ENCODE peak calls at places on chromosomes 13 and 19, in eight cellular contexts. One of them, this sample, is unnamed. For H3K27me3, the result is how much of the 10 kb centered on the place peaks cover.

GRCh38 chr19:33334271-33334670 is 31.9 kb upstream of the CEBPA start:
- DNase-seq in PC-3: no peak
- DNase-seq in stomach: no peak
- DNase-seq in pancreas: no peak
- DNase-seq in neural progenitor cell: no peak
- DNase-seq in AG04450: no peak
- DNase-seq in left ventricle myocardium inferior: no peak
- DNase-seq in BJ: no peak
- DNase-seq in this sample: no peak

GRCh38 chr19:50509366-50509765 is 1.6 kb downstream of the JOSD2 start:
- DNase-seq in PC-3: no peak
- DNase-seq in stomach: no peak
- DNase-seq in pancreas: no peak
- DNase-seq in neural progenitor cell: no peak
- DNase-seq in AG04450: no peak
- DNase-seq in left ventricle myocardium inferior: no peak
- DNase-seq in BJ: no peak
- DNase-seq in this sample: no peak

GRCh38 chr19:52535831-52536800 is 8.6 kb downstream of the ZNF808 start:
- DNase-seq in PC-3: no peak
- DNase-seq in stomach: peak
- DNase-seq in pancreas: peak
- DNase-seq in neural progenitor cell: peak
- DNase-seq in AG04450: peak
- DNase-seq in left ventricle myocardium inferior: peak
- DNase-seq in BJ: peak
- DNase-seq in this sample: no peak

GRCh38 chr19:5112175-5112574 is 143.3 kb downstream of the KDM4B start:
- DNase-seq in PC-3: no peak
- DNase-seq in stomach: no peak
- DNase-seq in pancreas: no peak
- DNase-seq in neural progenitor cell: no peak
- DNase-seq in AG04450: no peak
- DNase-seq in left ventricle myocardium inferior: no peak
- DNase-seq in BJ: no peak
- DNase-seq in this sample: no peak

GRCh38 chr19:4014541-4015491 is 7.3 kb downstream of the PIAS4 start:
- DNase-seq in PC-3: no peak
- DNase-seq in stomach: peak
- DNase-seq in pancreas: peak
- DNase-seq in neural progenitor cell: peak
- DNase-seq in AG04450: no peak
- DNase-seq in left ventricle myocardium inferior: peak
- DNase-seq in BJ: no peak
- DNase-seq in this sample: no peak

GRCh38 chr19:49363265-49364082 is at the start of gene DKKL1:
- DNase-seq in PC-3: peak
- DNase-seq in stomach: peak
- DNase-seq in pancreas: peak
- DNase-seq in neural progenitor cell: peak
- DNase-seq in AG04450: peak
- DNase-seq in left ventricle myocardium inferior: peak
- DNase-seq in BJ: peak
- DNase-seq in this sample: peak

GRCh38 chr19:10690351-10690781 is 10.9 kb upstream of the QTRT1 start:
- DNase-seq in PC-3: no peak
- DNase-seq in stomach: peak
- DNase-seq in pancreas: no peak
- DNase-seq in neural progenitor cell: no peak
- DNase-seq in AG04450: no peak
- DNase-seq in left ventricle myocardium inferior: no peak
- DNase-seq in BJ: no peak
- DNase-seq in this sample: no peak

GRCh38 chr13:70043685-70044084 is 63.9 kb upstream of the ATXN8OS start:
- DNase-seq in PC-3: peak
- DNase-seq in stomach: no peak
- DNase-seq in pancreas: no peak
- DNase-seq in neural progenitor cell: no peak
- DNase-seq in AG04450: no peak
- DNase-seq in left ventricle myocardium inferior: no peak
- DNase-seq in BJ: no peak
- DNase-seq in this sample: peak

GRCh38 chr13:84126671-84127171 is 244.4 kb upstream of the SLITRK1 start:
- DNase-seq in PC-3: no peak
- DNase-seq in stomach: no peak
- DNase-seq in pancreas: no peak
- DNase-seq in neural progenitor cell: no peak
- DNase-seq in AG04450: no peak
- DNase-seq in left ventricle myocardium inferior: no peak
- DNase-seq in BJ: no peak
- DNase-seq in this sample: no peak

GRCh38 chr19:719636-720377 is 11.1 kb downstream of the PALM start:
- DNase-seq in PC-3: no peak
- DNase-seq in stomach: no peak
- DNase-seq in pancreas: no peak
- DNase-seq in neural progenitor cell: no peak
- DNase-seq in AG04450: no peak
- DNase-seq in left ventricle myocardium inferior: no peak
- DNase-seq in BJ: no peak
- DNase-seq in this sample: no peak

GRCh38 chr19:54325194-54325621 is 12.2 kb upstream of the LILRA5 start:
- DNase-seq in PC-3: peak
- DNase-seq in stomach: no peak
- DNase-seq in pancreas: no peak
- DNase-seq in neural progenitor cell: peak
- DNase-seq in AG04450: no peak
- DNase-seq in left ventricle myocardium inferior: no peak
- DNase-seq in BJ: no peak
- DNase-seq in this sample: no peak

GRCh38 chr19:40465025-40465780 is at the start of gene BLVRB:
- DNase-seq in PC-3: peak
- DNase-seq in stomach: no peak
- DNase-seq in pancreas: no peak
- DNase-seq in neural progenitor cell: no peak
- DNase-seq in AG04450: no peak
- DNase-seq in left ventricle myocardium inferior: no peak
- DNase-seq in BJ: no peak
- DNase-seq in this sample: no peak

GRCh38 chr19:40464059-40465024 is 1.2 kb downstream of the BLVRB start:
- DNase-seq in PC-3: peak
- DNase-seq in stomach: peak
- DNase-seq in pancreas: peak
- DNase-seq in neural progenitor cell: peak
- DNase-seq in AG04450: peak
- DNase-seq in left ventricle myocardium inferior: peak
- DNase-seq in BJ: no peak
- DNase-seq in this sample: peak

GRCh38 chr19:40458597-40458974 is 7.0 kb downstream of the BLVRB start:
- DNase-seq in PC-3: no peak
- DNase-seq in stomach: no peak
- DNase-seq in pancreas: no peak
- DNase-seq in neural progenitor cell: no peak
- DNase-seq in AG04450: no peak
- DNase-seq in left ventricle myocardium inferior: no peak
- DNase-seq in BJ: no peak
- DNase-seq in this sample: no peak

GRCh38 chr19:40460185-40460584 is 5.4 kb downstream of the BLVRB start:
- DNase-seq in PC-3: no peak
- DNase-seq in stomach: no peak
- DNase-seq in pancreas: no peak
- DNase-seq in neural progenitor cell: no peak
- DNase-seq in AG04450: no peak
- DNase-seq in left ventricle myocardium inferior: no peak
- DNase-seq in BJ: no peak
- DNase-seq in this sample: no peak

GRCh38 chr19:40461669-40462221 is 3.8 kb downstream of the BLVRB start:
- DNase-seq in PC-3: no peak
- DNase-seq in stomach: no peak
- DNase-seq in pancreas: no peak
- DNase-seq in neural progenitor cell: no peak
- DNase-seq in AG04450: no peak
- DNase-seq in left ventricle myocardium inferior: peak
- DNase-seq in BJ: no peak
- DNase-seq in this sample: no peak
- TF ChIP-seq CTCF in PC-3: no peak
- TF ChIP-seq CTCF in stomach: no peak
- TF ChIP-seq CTCF in pancreas: no peak
- TF ChIP-seq CTCF in neural progenitor cell: no peak
- TF ChIP-seq CTCF in AG04450: no peak
- TF ChIP-seq CTCF in left ventricle myocardium inferior: no peak
- TF ChIP-seq CTCF in BJ: no peak
- TF ChIP-seq CTCF in this sample: no peak

GRCh38 chr19:47448360-47448727 is 23.3 kb downstream of the SLC8A2 start:
- DNase-seq in PC-3: no peak
- DNase-seq in stomach: no peak
- DNase-seq in pancreas: no peak
- DNase-seq in neural progenitor cell: no peak
- DNase-seq in AG04450: no peak
- DNase-seq in left ventricle myocardium inferior: no peak
- DNase-seq in BJ: no peak
- DNase-seq in this sample: no peak

GRCh38 chr19:47445527-47445926 is 26.2 kb downstream of the SLC8A2 start:
- DNase-seq in PC-3: no peak
- DNase-seq in stomach: no peak
- DNase-seq in pancreas: no peak
- DNase-seq in neural progenitor cell: no peak
- DNase-seq in AG04450: no peak
- DNase-seq in left ventricle myocardium inferior: no peak
- DNase-seq in BJ: no peak
- DNase-seq in this sample: no peak

GRCh38 chr19:47446534-47447469 is 24.9 kb downstream of the SLC8A2 start:
- DNase-seq in PC-3: peak
- DNase-seq in stomach: peak
- DNase-seq in pancreas: no peak
- DNase-seq in neural progenitor cell: peak
- DNase-seq in AG04450: no peak
- DNase-seq in left ventricle myocardium inferior: no peak
- DNase-seq in BJ: no peak
- DNase-seq in this sample: no peak

GRCh38 chr19:47445937-47446402 is 25.7 kb downstream of the SLC8A2 start:
- DNase-seq in PC-3: peak
- DNase-seq in stomach: peak
- DNase-seq in pancreas: peak
- DNase-seq in neural progenitor cell: peak
- DNase-seq in AG04450: no peak
- DNase-seq in left ventricle myocardium inferior: no peak
- DNase-seq in BJ: no peak
- DNase-seq in this sample: no peak

GRCh38 chr19:47447470-47448359 is 24.0 kb downstream of the SLC8A2 start:
- DNase-seq in PC-3: peak
- DNase-seq in stomach: peak
- DNase-seq in pancreas: peak
- DNase-seq in neural progenitor cell: peak
- DNase-seq in AG04450: no peak
- DNase-seq in left ventricle myocardium inferior: peak
- DNase-seq in BJ: no peak
- DNase-seq in this sample: no peak
- H3K27me3 ChIP-seq in PC-3: under half
- H3K27me3 ChIP-seq in stomach: half or more
- H3K27me3 ChIP-seq in pancreas: under half
- H3K27me3 ChIP-seq in neural progenitor cell: half or more
- H3K27me3 ChIP-seq in AG04450: half or more
- H3K27me3 ChIP-seq in left ventricle myocardium inferior: half or more
- H3K27me3 ChIP-seq in BJ: under half
- H3K27me3 ChIP-seq in this sample: half or more

GRCh38 chr13:29923554-29924481 is 73.4 kb upstream of the UBL3 start:
- DNase-seq in PC-3: peak
- DNase-seq in stomach: peak
- DNase-seq in pancreas: peak
- DNase-seq in neural progenitor cell: peak
- DNase-seq in AG04450: peak
- DNase-seq in left ventricle myocardium inferior: peak
- DNase-seq in BJ: peak
- DNase-seq in this sample: peak

GRCh38 chr13:29925457-29925856 is 75.0 kb upstream of the UBL3 start:
- DNase-seq in PC-3: peak
- DNase-seq in stomach: peak
- DNase-seq in pancreas: peak
- DNase-seq in neural progenitor cell: no peak
- DNase-seq in AG04450: no peak
- DNase-seq in left ventricle myocardium inferior: peak
- DNase-seq in BJ: no peak
- DNase-seq in this sample: no peak

GRCh38 chr13:29922896-29923295 is 72.5 kb upstream of the UBL3 start:
- DNase-seq in PC-3: peak
- DNase-seq in stomach: no peak
- DNase-seq in pancreas: no peak
- DNase-seq in neural progenitor cell: no peak
- DNase-seq in AG04450: no peak
- DNase-seq in left ventricle myocardium inferior: no peak
- DNase-seq in BJ: no peak
- DNase-seq in this sample: no peak

GRCh38 chr13:29924951-29925350 is 74.5 kb upstream of the UBL3 start:
- DNase-seq in PC-3: no peak
- DNase-seq in stomach: no peak
- DNase-seq in pancreas: no peak
- DNase-seq in neural progenitor cell: no peak
- DNase-seq in AG04450: no peak
- DNase-seq in left ventricle myocardium inferior: no peak
- DNase-seq in BJ: no peak
- DNase-seq in this sample: no peak

DNA sequence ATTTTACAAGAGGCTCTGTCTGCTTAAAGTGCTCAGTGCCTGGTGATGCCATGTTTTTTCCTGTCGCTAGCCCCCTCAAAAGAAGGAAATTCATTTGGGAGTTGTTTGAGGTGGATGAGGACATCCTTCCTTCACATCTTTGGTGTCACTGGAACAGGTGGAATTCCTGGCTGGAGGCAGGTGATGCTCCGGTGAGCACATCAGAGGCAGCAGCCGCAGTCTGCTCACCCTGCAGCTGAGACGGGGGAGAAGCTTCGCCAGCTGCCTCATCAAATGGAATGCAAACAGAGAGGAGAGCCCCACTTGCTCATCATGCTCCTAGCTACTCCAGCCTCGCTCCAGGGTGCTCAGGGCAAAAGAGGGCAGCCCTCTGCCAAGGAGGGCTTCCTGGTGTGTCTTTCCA is 74.1 kb upstream of the UBL3 start:
- DNase-seq in PC-3: peak
- DNase-seq in stomach: no peak
- DNase-seq in pancreas: no peak
- DNase-seq in neural progenitor cell: no peak
- DNase-seq in AG04450: no peak
- DNase-seq in left ventricle myocardium inferior: no peak
- DNase-seq in BJ: no peak
- DNase-seq in this sample: peak
- TF ChIP-seq CTCF in PC-3: no peak
- TF ChIP-seq CTCF in stomach: no peak
- TF ChIP-seq CTCF in pancreas: no peak
- TF ChIP-seq CTCF in neural progenitor cell: no peak
- TF ChIP-seq CTCF in AG04450: no peak
- TF ChIP-seq CTCF in left ventricle myocardium inferior: no peak
- TF ChIP-seq CTCF in BJ: no peak
- TF ChIP-seq CTCF in this sample: no peak

DNA sequence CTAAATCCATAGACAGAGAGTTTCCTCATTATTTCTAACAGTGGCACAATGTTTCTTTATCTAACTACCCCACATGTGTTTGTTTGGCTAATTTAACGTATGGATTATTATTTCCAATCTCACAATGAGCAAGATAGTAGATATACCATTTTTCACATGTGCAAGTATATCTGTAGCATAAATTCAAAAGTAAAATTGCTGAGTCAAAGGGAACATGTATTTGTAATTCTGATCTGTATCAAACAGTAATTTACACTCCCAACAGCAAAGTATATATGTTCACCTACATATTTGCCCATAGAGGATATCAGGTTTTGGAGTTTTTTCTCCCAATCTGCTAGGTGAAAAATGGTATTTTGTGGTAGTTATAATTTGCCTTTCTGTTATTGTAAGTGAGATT is 18.4 kb downstream of the MAST1 start:
- DNase-seq in PC-3: no peak
- DNase-seq in stomach: no peak
- DNase-seq in pancreas: no peak
- DNase-seq in neural progenitor cell: no peak
- DNase-seq in AG04450: no peak
- DNase-seq in left ventricle myocardium inferior: no peak
- DNase-seq in BJ: no peak
- DNase-seq in this sample: no peak
- H3K27me3 ChIP-seq in PC-3: under half
- H3K27me3 ChIP-seq in stomach: under half
- H3K27me3 ChIP-seq in pancreas: under half
- H3K27me3 ChIP-seq in neural progenitor cell: under half
- H3K27me3 ChIP-seq in AG04450: under half
- H3K27me3 ChIP-seq in left ventricle myocardium inferior: under half
- H3K27me3 ChIP-seq in BJ: under half
- H3K27me3 ChIP-seq in this sample: under half

This sample was measured in kidney epithelial cell.